ENCODE peak calls at places on chromosomes 4 and X, in ten cellular contexts. One of them, this sample, is unnamed. For H3K9me3, the result is how much of the 10 kb centered on the place peaks cover.

GRCh38 chrX:132209527-132209926 is 9.7 kb downstream of the RAP2C start:
- DNase-seq in PC-9: no peak
- DNase-seq in left ventricle myocardium inferior: no peak
- DNase-seq in H9: no peak
- DNase-seq in suprapubic skin: no peak
- DNase-seq in astrocyte: peak
- DNase-seq in SK-N-SH: no peak
- DNase-seq in transverse colon: no peak
- DNase-seq in HCT116: no peak
- DNase-seq in uterus: no peak
- DNase-seq in this sample: no peak

GRCh38 chr4:35525192-35525978 is 718.9 kb downstream of the ARAP2 start:
- DNase-seq in PC-9: no peak
- DNase-seq in left ventricle myocardium inferior: no peak
- DNase-seq in H9: peak
- DNase-seq in suprapubic skin: no peak
- DNase-seq in astrocyte: no peak
- DNase-seq in SK-N-SH: no peak
- DNase-seq in transverse colon: no peak
- DNase-seq in HCT116: no peak
- DNase-seq in uterus: no peak
- DNase-seq in this sample: no peak

GRCh38 chr4:187256897-187257296 is 533.2 kb upstream of the FAT1 start:
- DNase-seq in PC-9: no peak
- DNase-seq in left ventricle myocardium inferior: no peak
- DNase-seq in H9: no peak
- DNase-seq in suprapubic skin: no peak
- DNase-seq in astrocyte: no peak
- DNase-seq in SK-N-SH: no peak
- DNase-seq in transverse colon: no peak
- DNase-seq in HCT116: no peak
- DNase-seq in uterus: no peak
- DNase-seq in this sample: no peak

GRCh38 chrX:17397074-17397473 is 22.1 kb downstream of the NHS start:
- DNase-seq in PC-9: no peak
- DNase-seq in left ventricle myocardium inferior: no peak
- DNase-seq in H9: no peak
- DNase-seq in suprapubic skin: no peak
- DNase-seq in astrocyte: peak
- DNase-seq in SK-N-SH: no peak
- DNase-seq in transverse colon: no peak
- DNase-seq in HCT116: no peak
- DNase-seq in uterus: no peak
- DNase-seq in this sample: no peak

GRCh38 chrX:122238801-122239200 is 945.3 kb upstream of the GRIA3 start:
- DNase-seq in PC-9: no peak
- DNase-seq in left ventricle myocardium inferior: no peak
- DNase-seq in H9: no peak
- DNase-seq in suprapubic skin: no peak
- DNase-seq in astrocyte: peak
- DNase-seq in SK-N-SH: no peak
- DNase-seq in transverse colon: no peak
- DNase-seq in HCT116: no peak
- DNase-seq in uterus: no peak
- DNase-seq in this sample: no peak

GRCh38 chrX:153732406-153732805 is 7.8 kb downstream of the ABCD1 start:
- DNase-seq in PC-9: peak
- DNase-seq in left ventricle myocardium inferior: no peak
- DNase-seq in H9: no peak
- DNase-seq in suprapubic skin: no peak
- DNase-seq in astrocyte: no peak
- DNase-seq in SK-N-SH: no peak
- DNase-seq in transverse colon: no peak
- DNase-seq in HCT116: no peak
- DNase-seq in uterus: no peak
- DNase-seq in this sample: no peak

GRCh38 chr4:7769936-7770674 is 169.6 kb downstream of the AFAP1 start:
- DNase-seq in PC-9: no peak
- DNase-seq in left ventricle myocardium inferior: peak
- DNase-seq in H9: no peak
- DNase-seq in suprapubic skin: no peak
- DNase-seq in astrocyte: no peak
- DNase-seq in SK-N-SH: peak
- DNase-seq in transverse colon: no peak
- DNase-seq in HCT116: no peak
- DNase-seq in uterus: no peak
- DNase-seq in this sample: no peak

GRCh38 chr4:106914223-106914622 is 121.9 kb downstream of the DKK2 start:
- DNase-seq in PC-9: no peak
- DNase-seq in left ventricle myocardium inferior: no peak
- DNase-seq in H9: no peak
- DNase-seq in suprapubic skin: no peak
- DNase-seq in astrocyte: no peak
- DNase-seq in SK-N-SH: no peak
- DNase-seq in transverse colon: no peak
- DNase-seq in HCT116: no peak
- DNase-seq in uterus: no peak
- DNase-seq in this sample: no peak

GRCh38 chr4:24924309-24924781 is 11.5 kb upstream of the CCDC149 start:
- DNase-seq in PC-9: no peak
- DNase-seq in left ventricle myocardium inferior: no peak
- DNase-seq in H9: no peak
- DNase-seq in suprapubic skin: no peak
- DNase-seq in astrocyte: peak
- DNase-seq in SK-N-SH: no peak
- DNase-seq in transverse colon: no peak
- DNase-seq in HCT116: no peak
- DNase-seq in uterus: no peak
- DNase-seq in this sample: no peak

GRCh38 chr4:24930136-24930535 is 17.3 kb upstream of the CCDC149 start:
- DNase-seq in PC-9: no peak
- DNase-seq in left ventricle myocardium inferior: no peak
- DNase-seq in H9: no peak
- DNase-seq in suprapubic skin: no peak
- DNase-seq in astrocyte: no peak
- DNase-seq in SK-N-SH: no peak
- DNase-seq in transverse colon: no peak
- DNase-seq in HCT116: no peak
- DNase-seq in uterus: no peak
- DNase-seq in this sample: no peak

GRCh38 chr4:24927039-24927438 is 14.2 kb upstream of the CCDC149 start:
- DNase-seq in PC-9: no peak
- DNase-seq in left ventricle myocardium inferior: no peak
- DNase-seq in H9: no peak
- DNase-seq in suprapubic skin: no peak
- DNase-seq in astrocyte: no peak
- DNase-seq in SK-N-SH: no peak
- DNase-seq in transverse colon: no peak
- DNase-seq in HCT116: no peak
- DNase-seq in uterus: no peak
- DNase-seq in this sample: no peak

GRCh38 chr4:24932831-24933230 is 20.0 kb upstream of the CCDC149 start:
- DNase-seq in PC-9: no peak
- DNase-seq in left ventricle myocardium inferior: no peak
- DNase-seq in H9: no peak
- DNase-seq in suprapubic skin: no peak
- DNase-seq in astrocyte: peak
- DNase-seq in SK-N-SH: no peak
- DNase-seq in transverse colon: no peak
- DNase-seq in HCT116: no peak
- DNase-seq in uterus: no peak
- DNase-seq in this sample: no peak

DNA sequence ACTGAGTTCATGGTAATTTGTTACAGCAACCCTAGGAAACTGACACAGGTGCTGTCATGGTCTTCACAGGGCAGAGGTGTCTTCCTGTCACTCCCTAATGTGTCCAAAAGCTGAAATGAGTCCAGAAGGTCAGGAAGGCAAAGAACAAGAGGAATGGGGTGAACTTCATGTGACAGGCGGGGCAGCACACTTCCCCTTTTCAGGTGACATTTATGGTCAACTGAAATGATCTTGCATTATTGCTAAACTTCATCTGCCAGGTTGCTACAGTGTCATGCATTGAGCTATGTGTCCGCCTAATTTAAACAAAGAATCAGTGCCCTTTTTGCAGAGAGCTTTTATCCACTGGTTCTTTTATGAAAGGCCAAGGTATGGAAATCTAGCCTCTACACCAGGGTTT is 15.9 kb upstream of the CCDC149 start:
- DNase-seq in PC-9: no peak
- DNase-seq in left ventricle myocardium inferior: no peak
- DNase-seq in H9: no peak
- DNase-seq in suprapubic skin: no peak
- DNase-seq in astrocyte: no peak
- DNase-seq in SK-N-SH: no peak
- DNase-seq in transverse colon: no peak
- DNase-seq in HCT116: no peak
- DNase-seq in uterus: no peak
- DNase-seq in this sample: no peak
- H3K9me3 ChIP-seq in PC-9: under half
- H3K9me3 ChIP-seq in left ventricle myocardium inferior: under half
- H3K9me3 ChIP-seq in H9: under half
- H3K9me3 ChIP-seq in suprapubic skin: under half
- H3K9me3 ChIP-seq in astrocyte: under half
- H3K9me3 ChIP-seq in SK-N-SH: under half
- H3K9me3 ChIP-seq in transverse colon: under half
- H3K9me3 ChIP-seq in HCT116: under half
- H3K9me3 ChIP-seq in uterus: under half
- H3K9me3 ChIP-seq in this sample: under half

GRCh38 chrX:20015422-20015821 is 24.6 kb upstream of the BCLAF3 start:
- DNase-seq in PC-9: no peak
- DNase-seq in left ventricle myocardium inferior: no peak
- DNase-seq in H9: no peak
- DNase-seq in suprapubic skin: no peak
- DNase-seq in astrocyte: no peak
- DNase-seq in SK-N-SH: no peak
- DNase-seq in transverse colon: no peak
- DNase-seq in HCT116: no peak
- DNase-seq in uterus: no peak
- DNase-seq in this sample: no peak

GRCh38 chrX:20016618-20016945 is 25.7 kb upstream of the BCLAF3 start:
- DNase-seq in PC-9: no peak
- DNase-seq in left ventricle myocardium inferior: no peak
- DNase-seq in H9: no peak
- DNase-seq in suprapubic skin: no peak
- DNase-seq in astrocyte: no peak
- DNase-seq in SK-N-SH: no peak
- DNase-seq in transverse colon: no peak
- DNase-seq in HCT116: no peak
- DNase-seq in uterus: no peak
- DNase-seq in this sample: no peak

GRCh38 chrX:20011608-20012007 is 20.7 kb upstream of the BCLAF3 start:
- DNase-seq in PC-9: no peak
- DNase-seq in left ventricle myocardium inferior: no peak
- DNase-seq in H9: no peak
- DNase-seq in suprapubic skin: no peak
- DNase-seq in astrocyte: no peak
- DNase-seq in SK-N-SH: no peak
- DNase-seq in transverse colon: no peak
- DNase-seq in HCT116: no peak
- DNase-seq in uterus: no peak
- DNase-seq in this sample: no peak

GRCh38 chrX:20019672-20020365 is 29.0 kb upstream of the BCLAF3 start:
- DNase-seq in PC-9: no peak
- DNase-seq in left ventricle myocardium inferior: peak
- DNase-seq in H9: no peak
- DNase-seq in suprapubic skin: no peak
- DNase-seq in astrocyte: no peak
- DNase-seq in SK-N-SH: no peak
- DNase-seq in transverse colon: no peak
- DNase-seq in HCT116: no peak
- DNase-seq in uterus: no peak
- DNase-seq in this sample: no peak

GRCh38 chrX:20015945-20016617 is 25.2 kb upstream of the BCLAF3 start:
- DNase-seq in PC-9: no peak
- DNase-seq in left ventricle myocardium inferior: no peak
- DNase-seq in H9: no peak
- DNase-seq in suprapubic skin: no peak
- DNase-seq in astrocyte: no peak
- DNase-seq in SK-N-SH: no peak
- DNase-seq in transverse colon: no peak
- DNase-seq in HCT116: no peak
- DNase-seq in uterus: no peak
- DNase-seq in this sample: no peak
- H3K9me3 ChIP-seq in PC-9: under half
- H3K9me3 ChIP-seq in left ventricle myocardium inferior: under half
- H3K9me3 ChIP-seq in H9: half or more
- H3K9me3 ChIP-seq in suprapubic skin: under half
- H3K9me3 ChIP-seq in astrocyte: under half
- H3K9me3 ChIP-seq in SK-N-SH: under half
- H3K9me3 ChIP-seq in transverse colon: under half
- H3K9me3 ChIP-seq in HCT116: under half
- H3K9me3 ChIP-seq in uterus: under half
- H3K9me3 ChIP-seq in this sample: under half

GRCh38 chrX:39477438-39478120 is 620.2 kb downstream of the BCOR start:
- DNase-seq in PC-9: no peak
- DNase-seq in left ventricle myocardium inferior: peak
- DNase-seq in H9: peak
- DNase-seq in suprapubic skin: peak
- DNase-seq in astrocyte: peak
- DNase-seq in SK-N-SH: no peak
- DNase-seq in transverse colon: peak
- DNase-seq in HCT116: no peak
- DNase-seq in uterus: peak
- DNase-seq in this sample: peak

GRCh38 chrX:39473812-39474211 is 623.9 kb downstream of the BCOR start:
- DNase-seq in PC-9: no peak
- DNase-seq in left ventricle myocardium inferior: peak
- DNase-seq in H9: no peak
- DNase-seq in suprapubic skin: no peak
- DNase-seq in astrocyte: no peak
- DNase-seq in SK-N-SH: no peak
- DNase-seq in transverse colon: no peak
- DNase-seq in HCT116: no peak
- DNase-seq in uterus: no peak
- DNase-seq in this sample: no peak

GRCh38 chrX:39477031-39477430 is 620.7 kb downstream of the BCOR start:
- DNase-seq in PC-9: no peak
- DNase-seq in left ventricle myocardium inferior: no peak
- DNase-seq in H9: no peak
- DNase-seq in suprapubic skin: no peak
- DNase-seq in astrocyte: no peak
- DNase-seq in SK-N-SH: no peak
- DNase-seq in transverse colon: no peak
- DNase-seq in HCT116: no peak
- DNase-seq in uterus: no peak
- DNase-seq in this sample: no peak

GRCh38 chrX:39475372-39475771 is 622.4 kb downstream of the BCOR start:
- DNase-seq in PC-9: no peak
- DNase-seq in left ventricle myocardium inferior: no peak
- DNase-seq in H9: no peak
- DNase-seq in suprapubic skin: no peak
- DNase-seq in astrocyte: no peak
- DNase-seq in SK-N-SH: no peak
- DNase-seq in transverse colon: no peak
- DNase-seq in HCT116: no peak
- DNase-seq in uterus: no peak
- DNase-seq in this sample: no peak

DNA sequence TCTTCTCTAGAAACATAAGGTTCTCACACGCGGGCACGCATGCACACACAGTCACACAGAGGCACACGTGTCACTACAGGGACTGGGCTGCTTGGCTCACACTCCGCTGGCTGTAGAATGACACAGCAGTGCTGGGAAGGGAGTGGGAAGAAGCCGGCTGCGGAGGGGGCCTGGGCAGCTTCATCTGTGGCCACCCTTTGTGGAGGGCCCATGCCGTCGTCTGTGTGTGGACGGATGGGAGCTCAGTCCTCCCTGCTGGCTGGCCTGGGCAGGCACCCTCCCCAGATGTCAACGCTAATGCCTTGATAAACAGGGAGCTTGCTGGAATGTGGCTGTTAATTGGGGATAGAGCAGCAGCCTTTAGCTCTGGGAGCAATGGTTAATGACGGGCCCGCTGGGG is 621.2 kb downstream of the BCOR start:
- DNase-seq in PC-9: no peak
- DNase-seq in left ventricle myocardium inferior: peak
- DNase-seq in H9: peak
- DNase-seq in suprapubic skin: no peak
- DNase-seq in astrocyte: no peak
- DNase-seq in SK-N-SH: no peak
- DNase-seq in transverse colon: no peak
- DNase-seq in HCT116: no peak
- DNase-seq in uterus: no peak
- DNase-seq in this sample: no peak
- H3K9me3 ChIP-seq in PC-9: under half
- H3K9me3 ChIP-seq in left ventricle myocardium inferior: under half
- H3K9me3 ChIP-seq in H9: under half
- H3K9me3 ChIP-seq in suprapubic skin: under half
- H3K9me3 ChIP-seq in astrocyte: under half
- H3K9me3 ChIP-seq in SK-N-SH: under half
- H3K9me3 ChIP-seq in transverse colon: under half
- H3K9me3 ChIP-seq in HCT116: under half
- H3K9me3 ChIP-seq in uterus: under half
- H3K9me3 ChIP-seq in this sample: under half

GRCh38 chrX:2348225-2348624 is 152.6 kb downstream of the DHRSX start:
- DNase-seq in PC-9: no peak
- DNase-seq in left ventricle myocardium inferior: no peak
- DNase-seq in H9: no peak
- DNase-seq in suprapubic skin: no peak
- DNase-seq in astrocyte: no peak
- DNase-seq in SK-N-SH: no peak
- DNase-seq in transverse colon: no peak
- DNase-seq in HCT116: no peak
- DNase-seq in uterus: no peak
- DNase-seq in this sample: no peak
- H3K9me3 ChIP-seq in PC-9: under half
- H3K9me3 ChIP-seq in left ventricle myocardium inferior: under half
- H3K9me3 ChIP-seq in H9: under half
- H3K9me3 ChIP-seq in suprapubic skin: under half
- H3K9me3 ChIP-seq in astrocyte: under half
- H3K9me3 ChIP-seq in SK-N-SH: under half
- H3K9me3 ChIP-seq in transverse colon: under half
- H3K9me3 ChIP-seq in HCT116: under half
- H3K9me3 ChIP-seq in uterus: under half
- H3K9me3 ChIP-seq in this sample: under half

This sample was measured in psoas muscle.